ENCODE peak calls at places on chromosomes 1 and 21, in seven cellular contexts. R is astrocyte of the spinal cord, O is OCI-LY7, H is activated T-cell treated with anti-CD3 and anti-CD28 coated beads for 1 hour, K is germinal center, L is NCI-H1417, S is fibroblast of the conjunctiva. T is an unnamed sample.

GRCh38 chr1:8739377-8739776 is 78.1 kb downstream of the RERE start:
- DNase-seq in R (no peak), O (no peak), H (no peak), K (no peak), L (no peak), S (no peak), T (no peak)

GRCh38 chr1:36890776-36891175 is 143.5 kb downstream of the GRIK3 start:
- DNase-seq in R (no peak), O (no peak), H (no peak), K (no peak), L (no peak), S (no peak), T (no peak)

GRCh38 chr1:76239470-76239918 is 164.9 kb downstream of the ST6GALNAC3 start:
- DNase-seq in R (no peak), O (no peak), H (no peak), K (no peak), L (peak), S (no peak), T (no peak)

GRCh38 chr1:245245021-245245667 is 90.4 kb downstream of the KIF26B start:
- DNase-seq in R (no peak), O (no peak), H (no peak), K (no peak), L (peak), S (no peak), T (no peak)

GRCh38 chr1:93598861-93599439 is 82.7 kb downstream of the BCAR3 start:
- DNase-seq in R (no peak), O (no peak), H (no peak), K (no peak), L (no peak), S (no peak), T (no peak)

GRCh38 chr21:43757601-43758000 is 18.5 kb downstream of the CSTB start:
- DNase-seq in R (peak), O (no peak), H (no peak), K (no peak), L (no peak), S (no peak), T (no peak)

GRCh38 chr1:206128192-206128591 is 11.0 kb upstream of the AVPR1B start:
- DNase-seq in R (no peak), O (no peak), H (no peak), K (no peak), L (no peak), S (no peak), T (no peak)

GRCh38 chr1:168170552-168171508 is 7.9 kb upstream of the TIPRL start:
- DNase-seq in R (no peak), O (peak), H (no peak), K (no peak), L (no peak), S (no peak), T (no peak)

GRCh38 chr1:219188331-219188803 is 14.7 kb downstream of the LYPLAL1 start:
- DNase-seq in R (no peak), O (no peak), H (no peak), K (peak), L (no peak), S (no peak), T (no peak)

GRCh38 chr1:3079381-3080093 is 10.5 kb downstream of the PRDM16 start:
- DNase-seq in R (no peak), O (no peak), H (no peak), K (no peak), L (no peak), S (no peak), T (no peak)

GRCh38 chr21:41821756-41822431 is 55.0 kb upstream of the RIPK4 start:
- DNase-seq in R (no peak), O (no peak), H (no peak), K (no peak), L (no peak), S (no peak), T (no peak)

GRCh38 chr1:23483327-23484252 is at the start of gene ASAP3:
- DNase-seq in R (peak), O (no peak), H (no peak), K (no peak), L (peak), S (peak), T (no peak)

GRCh38 chr1:89166705-89167104 is 9.1 kb downstream of the GBP7 start:
- DNase-seq in R (no peak), O (no peak), H (no peak), K (no peak), L (no peak), S (no peak), T (no peak)

GRCh38 chr1:168980180-168980579 is 126.3 kb upstream of the ATP1B1 start:
- DNase-seq in R (no peak), O (no peak), H (no peak), K (no peak), L (no peak), S (no peak), T (no peak)

GRCh38 chr1:76115186-76115585 is 40.6 kb downstream of the ST6GALNAC3 start:
- DNase-seq in R (no peak), O (no peak), H (no peak), K (no peak), L (no peak), S (no peak), T (no peak)

GRCh38 chr1:53073899-53074311 is 11.9 kb downstream of the PODN start:
- DNase-seq in R (no peak), O (no peak), H (no peak), K (no peak), L (no peak), S (no peak), T (no peak)

GRCh38 chr1:93779540-93780121 is 98.0 kb upstream of the BCAR3 start:
- DNase-seq in R (peak), O (no peak), H (no peak), K (no peak), L (no peak), S (no peak), T (peak)

GRCh38 chr1:13663969-13664368 is 36.0 kb upstream of the PRDM2 start:
- DNase-seq in R (no peak), O (no peak), H (no peak), K (no peak), L (no peak), S (no peak), T (no peak)

GRCh38 chr1:11731719-11732283 is 4.1 kb upstream of the AGTRAP start:
- DNase-seq in R (peak), O (no peak), H (no peak), K (no peak), L (no peak), S (peak), T (peak)

GRCh38 chr1:247295274-247295684 is 36.4 kb downstream of the ZNF496 start:
- DNase-seq in R (peak), O (no peak), H (no peak), K (no peak), L (no peak), S (no peak), T (no peak)

GRCh38 chr21:25790122-25790951 is 55.6 kb downstream of the GABPA start:
- DNase-seq in R (peak), O (peak), H (no peak), K (no peak), L (peak), S (peak), T (peak)

GRCh38 chr1:156815307-156815826 is 1.3 kb downstream of the SH2D2A start:
- DNase-seq in R (peak), O (no peak), H (no peak), K (no peak), L (no peak), S (no peak), T (no peak)

GRCh38 chr1:13759072-13759471 is 59.1 kb downstream of the PRDM2 start:
- DNase-seq in R (no peak), O (no peak), H (no peak), K (no peak), L (no peak), S (no peak), T (peak)

GRCh38 chr1:94958081-94958480 is 31.2 kb upstream of the CNN3 start:
- DNase-seq in R (no peak), O (no peak), H (no peak), K (no peak), L (no peak), S (no peak), T (no peak)

GRCh38 chr1:154870117-154870571 is at the start of gene KCNN3:
- DNase-seq in R (peak), O (peak), H (peak), K (peak), L (peak), S (peak), T (peak)

GRCh38 chr1:89685461-89685860 is 52.5 kb downstream of the LRRC8C start:
- DNase-seq in R (no peak), O (no peak), H (no peak), K (no peak), L (no peak), S (no peak), T (no peak)

GRCh38 chr1:119440908-119441307 is 26.0 kb downstream of the HSD3B2 start:
- DNase-seq in R (no peak), O (no peak), H (no peak), K (no peak), L (no peak), S (no peak), T (no peak)

GRCh38 chr1:48356901-48357300 is 115.1 kb downstream of the SPATA6 start:
- DNase-seq in R (no peak), O (no peak), H (no peak), K (no peak), L (no peak), S (no peak), T (no peak)

GRCh38 chr1:247747616-247748015 is 325 bp downstream of the OR14A2 start:
- DNase-seq in R (peak), O (no peak), H (no peak), K (no peak), L (no peak), S (no peak), T (no peak)

T was measured in LoVo.